ENCODE peak calls at places on chromosome 7, in four cellular contexts. Y, S, M and V are unnamed samples.

GRCh38 chr7:30241767-30242166 is 42.6 kb upstream of the ZNRF2 start:
- DNase-seq in Y (no peak), S (no peak), M (peak; percentile 8), V (peak; percentile 84)

GRCh38 chr7:131747625-131748024 is 191.2 kb upstream of the PODXL start:
- DNase-seq in Y (no peak), S (no peak), M (no peak), V (peak; percentile 5)

GRCh38 chr7:113209449-113210203 is 91.3 kb upstream of the SMIM30 start:
- DNase-seq in Y (no peak), S (no peak), M (peak; percentile 58), V (no peak)

GRCh38 chr7:122092964-122093797 is 50.9 kb downstream of the AASS start:
- DNase-seq in Y (peak; percentile 77), S (peak; percentile 4), M (peak; percentile 64), V (peak; percentile 27)

GRCh38 chr7:106376026-106376799 is 91.4 kb upstream of the NAMPT start:
- DNase-seq in Y (no peak), S (no peak), M (no peak), V (no peak)

GRCh38 chr7:157660971-157661610 is 324.3 kb downstream of the DNAJB6 start:
- DNase-seq in Y (no peak), S (no peak), M (no peak), V (no peak)

GRCh38 chr7:28155019-28155660 is 25.5 kb downstream of the JAZF1 start:
- DNase-seq in Y (no peak), S (no peak), M (peak; percentile 47), V (no peak)

GRCh38 chr7:41886257-41886905 is 183.5 kb upstream of the INHBA start:
- DNase-seq in Y (peak; percentile 63), S (no peak), M (peak; percentile 95), V (peak; percentile 8)

GRCh38 chr7:77703220-77703472 is 6.9 kb downstream of the RSBN1L start:
- DNase-seq in Y (no peak), S (no peak), M (no peak), V (no peak)

GRCh38 chr7:115135769-115136410 is 214.0 kb downstream of the MDFIC start:
- DNase-seq in Y (no peak), S (no peak), M (no peak), V (no peak)

GRCh38 chr7:80284848-80285247 is 150.2 kb downstream of the GNAI1 start:
- DNase-seq in Y (peak; percentile 18), S (no peak), M (peak; percentile 89), V (peak; percentile 29)

GRCh38 chr7:30321992-30322637 is 37.7 kb downstream of the ZNRF2 start:
- DNase-seq in Y (no peak), S (no peak), M (peak; percentile 69), V (no peak)

GRCh38 chr7:45239486-45239885 is 81.9 kb downstream of the RAMP3 start:
- DNase-seq in Y (no peak), S (peak; percentile 23), M (peak; percentile 93), V (peak; percentile 27)

GRCh38 chr7:130010689-130011412 is 40.3 kb downstream of the ZC3HC1 start:
- DNase-seq in Y (peak; percentile 87), S (peak; percentile 76), M (peak; percentile 72), V (peak; percentile 33)

GRCh38 chr7:130006771-130007170 is 44.4 kb downstream of the ZC3HC1 start:
- DNase-seq in Y (no peak), S (no peak), M (no peak), V (no peak)

GRCh38 chr7:130013241-130013640 is 37.9 kb downstream of the ZC3HC1 start:
- DNase-seq in Y (no peak), S (no peak), M (no peak), V (no peak)

GRCh38 chr7:130009848-130010688 is 41.1 kb downstream of the ZC3HC1 start:
- DNase-seq in Y (peak; percentile 59), S (peak; percentile 67), M (peak; percentile 97), V (peak; percentile 91)

GRCh38 chr7:130008941-130009847 is 42.0 kb downstream of the ZC3HC1 start:
- DNase-seq in Y (peak; percentile 24), S (peak; percentile 22), M (peak; percentile 70), V (peak; percentile 96)
- H3K27ac ChIP-seq in Y (peak overlapping the region; percentile 60), S (peak overlapping the region; percentile 78), M (peak overlapping the region; percentile 93), V (peak overlapping the region; percentile 98)

DNA sequence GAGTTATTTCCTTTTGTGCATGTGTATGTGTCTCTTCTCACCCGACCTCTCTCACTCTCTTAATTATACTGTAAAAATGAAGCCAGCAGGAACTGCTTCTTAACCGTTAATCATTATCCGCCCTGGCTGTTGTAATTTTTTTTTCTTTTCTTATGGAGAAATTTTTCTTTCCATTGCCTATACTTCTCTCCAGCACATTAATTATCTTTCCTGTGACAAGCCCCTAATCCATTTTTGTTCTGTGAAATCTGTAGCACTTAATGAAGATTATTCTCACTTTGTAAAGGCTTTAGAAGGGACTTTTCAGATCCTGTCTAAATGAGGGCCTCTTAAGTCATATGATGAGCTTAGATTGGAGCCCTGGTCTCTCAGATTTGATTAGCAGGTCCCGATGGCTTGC is 80.2 kb upstream of the COL1A2 start:
- DNase-seq in Y (no peak), S (no peak), M (no peak), V (no peak)
- H3K27ac ChIP-seq in Y (peak overlapping the region; percentile 6), S (peak overlapping the region; percentile 11), M (peak overlapping the region; percentile 17), V (no peak overlapping the region)

DNA sequence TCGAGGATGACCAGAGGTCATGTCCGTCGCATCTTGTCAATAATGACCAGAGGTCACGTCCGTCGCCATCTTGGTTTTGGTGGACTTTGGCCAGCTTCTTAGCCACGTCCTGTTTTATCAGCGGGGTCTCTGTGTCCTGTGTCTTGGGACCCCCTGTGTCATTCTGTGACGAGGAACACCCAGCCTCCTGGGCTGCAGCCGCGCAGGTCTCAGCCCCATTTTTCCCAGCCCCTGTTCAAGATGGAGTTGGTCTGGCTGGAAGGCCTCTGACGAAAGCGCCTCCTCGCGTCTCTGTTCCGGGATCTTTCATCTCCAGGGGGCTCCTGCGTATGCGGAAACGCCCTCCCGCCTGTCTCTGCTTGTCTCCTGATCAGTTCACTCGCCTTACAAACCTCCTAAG is 134.2 kb downstream of the ELFN1 start:
- DNase-seq in Y (no peak), S (no peak), M (no peak), V (no peak)
- H3K27ac ChIP-seq in Y (no peak overlapping the region), S (no peak overlapping the region), M (no peak overlapping the region), V (no peak overlapping the region)

GRCh38 chr7:101927389-101928306 is 110.2 kb downstream of the CUX1 start:
- DNase-seq in Y (no peak), S (no peak), M (no peak), V (no peak)
- H3K27ac ChIP-seq in Y (peak overlapping the region; percentile 53), S (no peak overlapping the region), M (no peak overlapping the region), V (no peak overlapping the region)

GRCh38 chr7:22231806-22232205 is 125.1 kb downstream of the RAPGEF5 start:
- DNase-seq in Y (no peak), S (no peak), M (no peak), V (peak; percentile 6)

GRCh38 chr7:22229148-22229547 is 127.8 kb downstream of the RAPGEF5 start:
- DNase-seq in Y (no peak), S (no peak), M (peak; percentile 3), V (no peak)

GRCh38 chr7:22230238-22230637 is 126.7 kb downstream of the RAPGEF5 start:
- DNase-seq in Y (no peak), S (no peak), M (peak; percentile 34), V (no peak)

GRCh38 chr7:22234247-22234646 is 122.7 kb downstream of the RAPGEF5 start:
- DNase-seq in Y (no peak), S (no peak), M (no peak), V (no peak)

GRCh38 chr7:22231141-22231540 is 125.8 kb downstream of the RAPGEF5 start:
- DNase-seq in Y (no peak), S (no peak), M (no peak), V (no peak)
- H3K27ac ChIP-seq in Y (no peak overlapping the region), S (no peak overlapping the region), M (no peak overlapping the region), V (no peak overlapping the region)

GRCh38 chr7:5638994-5639393 is 142.5 kb downstream of the RNF216 start:
- DNase-seq in Y (no peak), S (no peak), M (no peak), V (no peak)
- H3K27ac ChIP-seq in Y (no peak overlapping the region), S (no peak overlapping the region), M (no peak overlapping the region), V (no peak overlapping the region)

DNA sequence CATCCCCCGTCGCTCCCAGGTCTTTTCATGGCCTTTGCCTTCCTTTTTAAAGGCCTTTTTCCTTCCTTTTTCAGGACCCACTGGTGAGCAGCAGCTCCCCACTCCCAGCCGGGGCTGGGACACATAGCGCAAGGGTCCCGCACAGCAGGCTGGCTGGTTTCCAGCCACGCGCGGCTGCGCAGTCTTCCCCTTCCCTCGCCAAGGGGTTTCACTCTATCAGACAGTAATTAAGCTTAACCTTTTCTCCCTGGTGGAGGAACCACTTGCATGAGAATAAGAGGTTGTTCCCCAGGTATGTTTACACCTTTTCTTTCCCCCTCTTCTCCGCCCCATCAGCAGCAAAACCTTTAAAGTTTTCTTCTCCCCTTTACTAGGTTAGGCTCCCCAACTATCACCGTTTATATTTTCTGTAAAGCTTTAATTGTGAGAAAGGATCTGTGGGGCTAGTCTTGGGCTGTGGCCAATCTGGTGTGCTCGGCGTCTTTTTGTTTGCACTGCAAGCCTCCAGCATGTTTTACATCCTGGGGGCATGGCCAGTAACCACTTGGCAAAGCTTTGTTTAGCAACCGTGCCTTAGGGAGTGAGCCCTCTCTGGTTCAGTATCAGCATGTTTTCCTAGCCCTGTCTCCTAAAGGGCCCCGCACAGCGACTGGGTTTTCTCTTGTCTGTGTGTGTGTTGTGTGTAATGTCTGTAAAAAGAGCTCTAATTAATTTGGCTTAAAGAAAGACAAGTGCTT is 219.6 kb downstream of the PHF14 start:
- DNase-seq in Y (peak; percentile 20), S (no peak), M (peak; percentile 72), V (no peak)
- H3K27ac ChIP-seq in Y (peak overlapping the region; percentile 35), S (no peak overlapping the region), M (peak overlapping the region; percentile 44), V (no peak overlapping the region)